ENCODE peak calls at places on chromosomes 16 and 17, in eight cellular contexts. One of them, this sample, is unnamed.
A peak's percentile ranks its signal among the peaks of the same experiment; 100 is the strongest.

GRCh38 chr17:8091033-8091687 is 3.6 kb upstream of the ALOX12B start:
- DNase-seq in sigmoid colon: no peak
- DNase-seq in K562: no peak
- DNase-seq in keratinocyte: no peak
- DNase-seq in cardiac muscle cell: peak; percentile 9
- DNase-seq in right lobe of liver: no peak
- DNase-seq in lung: no peak
- DNase-seq in colonic mucosa: no peak
- DNase-seq in this sample: no peak

GRCh38 chr16:1261131-1261917 is 5.5 kb downstream of the TPSD1 start:
- DNase-seq in sigmoid colon: no peak
- DNase-seq in K562: no peak
- DNase-seq in keratinocyte: no peak
- DNase-seq in cardiac muscle cell: no peak
- DNase-seq in right lobe of liver: no peak
- DNase-seq in lung: no peak
- DNase-seq in colonic mucosa: no peak
- DNase-seq in this sample: peak; percentile 57

GRCh38 chr17:40857535-40857934 is 9.5 kb downstream of the KRT12 start:
- DNase-seq in sigmoid colon: no peak
- DNase-seq in K562: no peak
- DNase-seq in keratinocyte: no peak
- DNase-seq in cardiac muscle cell: peak; percentile 21
- DNase-seq in right lobe of liver: no peak
- DNase-seq in lung: no peak
- DNase-seq in colonic mucosa: no peak
- DNase-seq in this sample: no peak

GRCh38 chr16:3797904-3798811 is 80.8 kb upstream of the TRAP1 start:
- DNase-seq in sigmoid colon: no peak
- DNase-seq in K562: peak; percentile 45
- DNase-seq in keratinocyte: no peak
- DNase-seq in cardiac muscle cell: no peak
- DNase-seq in right lobe of liver: no peak
- DNase-seq in lung: no peak
- DNase-seq in colonic mucosa: no peak
- DNase-seq in this sample: no peak

GRCh38 chr17:48565024-48565558 is 13.1 kb downstream of the HOXB4 start:
- DNase-seq in sigmoid colon: no peak
- DNase-seq in K562: no peak
- DNase-seq in keratinocyte: no peak
- DNase-seq in cardiac muscle cell: no peak
- DNase-seq in right lobe of liver: no peak
- DNase-seq in lung: no peak
- DNase-seq in colonic mucosa: no peak
- DNase-seq in this sample: no peak

GRCh38 chr17:72407336-72408121 is 286.7 kb downstream of the SOX9 start:
- DNase-seq in sigmoid colon: peak; percentile 80
- DNase-seq in K562: no peak
- DNase-seq in keratinocyte: no peak
- DNase-seq in cardiac muscle cell: peak; percentile 93
- DNase-seq in right lobe of liver: no peak
- DNase-seq in lung: peak; percentile 51
- DNase-seq in colonic mucosa: peak; percentile 84
- DNase-seq in this sample: no peak

GRCh38 chr16:85303354-85303883 is 191.1 kb upstream of the CIBAR2 start:
- DNase-seq in sigmoid colon: peak; percentile 81
- DNase-seq in K562: peak; percentile 92
- DNase-seq in keratinocyte: no peak
- DNase-seq in cardiac muscle cell: peak; percentile 59
- DNase-seq in right lobe of liver: peak; percentile 70
- DNase-seq in lung: peak; percentile 62
- DNase-seq in colonic mucosa: peak; percentile 63
- DNase-seq in this sample: peak; percentile 91

GRCh38 chr17:30091771-30092170 is 24.8 kb upstream of the NSRP1 start:
- DNase-seq in sigmoid colon: no peak
- DNase-seq in K562: no peak
- DNase-seq in keratinocyte: no peak
- DNase-seq in cardiac muscle cell: peak; percentile 80
- DNase-seq in right lobe of liver: no peak
- DNase-seq in lung: no peak
- DNase-seq in colonic mucosa: no peak
- DNase-seq in this sample: no peak

GRCh38 chr16:3878610-3879009 is 1.9 kb downstream of the CREBBP start:
- DNase-seq in sigmoid colon: no peak
- DNase-seq in K562: no peak
- DNase-seq in keratinocyte: no peak
- DNase-seq in cardiac muscle cell: peak; percentile 48
- DNase-seq in right lobe of liver: no peak
- DNase-seq in lung: no peak
- DNase-seq in colonic mucosa: no peak
- DNase-seq in this sample: no peak

GRCh38 chr17:61248399-61248798 is 151.2 kb upstream of the TBX2 start:
- DNase-seq in sigmoid colon: no peak
- DNase-seq in K562: no peak
- DNase-seq in keratinocyte: no peak
- DNase-seq in cardiac muscle cell: no peak
- DNase-seq in right lobe of liver: no peak
- DNase-seq in lung: no peak
- DNase-seq in colonic mucosa: peak; percentile 71
- DNase-seq in this sample: peak; percentile 65

GRCh38 chr17:68399638-68400403 is 57.5 kb downstream of the WIPI1 start:
- DNase-seq in sigmoid colon: peak; percentile 62
- DNase-seq in K562: no peak
- DNase-seq in keratinocyte: no peak
- DNase-seq in cardiac muscle cell: peak; percentile 77
- DNase-seq in right lobe of liver: no peak
- DNase-seq in lung: peak; percentile 9
- DNase-seq in colonic mucosa: peak; percentile 17
- DNase-seq in this sample: no peak

DNA sequence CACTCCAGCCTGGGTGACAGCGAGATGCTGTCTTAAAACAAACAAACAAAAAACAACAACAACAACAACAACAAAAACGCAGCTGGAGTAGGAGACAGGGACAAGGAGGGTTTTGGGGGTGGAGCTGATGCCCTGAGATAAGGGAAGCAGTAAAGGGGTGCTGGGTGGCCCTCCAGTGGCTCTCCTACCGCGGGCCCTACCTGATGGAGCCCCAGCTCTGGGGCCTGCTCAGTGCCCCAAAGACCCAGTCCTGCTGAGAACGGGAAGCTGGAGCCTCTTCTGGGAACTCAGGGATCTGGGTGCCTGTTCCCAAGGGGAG is 21.3 kb upstream of the NAGS start:
- DNase-seq in sigmoid colon: no peak
- DNase-seq in K562: peak; percentile 50
- DNase-seq in keratinocyte: no peak
- DNase-seq in cardiac muscle cell: no peak
- DNase-seq in right lobe of liver: no peak
- DNase-seq in lung: no peak
- DNase-seq in colonic mucosa: no peak
- DNase-seq in this sample: no peak
- H3K4me3 ChIP-seq in sigmoid colon: no peak overlapping the region
- H3K4me3 ChIP-seq in K562: peak overlapping the region; percentile 47
- H3K4me3 ChIP-seq in keratinocyte: no peak overlapping the region
- H3K4me3 ChIP-seq in cardiac muscle cell: no peak overlapping the region
- H3K4me3 ChIP-seq in right lobe of liver: peak overlapping the region; percentile 54
- H3K4me3 ChIP-seq in lung: no peak overlapping the region
- H3K4me3 ChIP-seq in colonic mucosa: no peak overlapping the region
- H3K4me3 ChIP-seq in this sample: no peak overlapping the region

DNA sequence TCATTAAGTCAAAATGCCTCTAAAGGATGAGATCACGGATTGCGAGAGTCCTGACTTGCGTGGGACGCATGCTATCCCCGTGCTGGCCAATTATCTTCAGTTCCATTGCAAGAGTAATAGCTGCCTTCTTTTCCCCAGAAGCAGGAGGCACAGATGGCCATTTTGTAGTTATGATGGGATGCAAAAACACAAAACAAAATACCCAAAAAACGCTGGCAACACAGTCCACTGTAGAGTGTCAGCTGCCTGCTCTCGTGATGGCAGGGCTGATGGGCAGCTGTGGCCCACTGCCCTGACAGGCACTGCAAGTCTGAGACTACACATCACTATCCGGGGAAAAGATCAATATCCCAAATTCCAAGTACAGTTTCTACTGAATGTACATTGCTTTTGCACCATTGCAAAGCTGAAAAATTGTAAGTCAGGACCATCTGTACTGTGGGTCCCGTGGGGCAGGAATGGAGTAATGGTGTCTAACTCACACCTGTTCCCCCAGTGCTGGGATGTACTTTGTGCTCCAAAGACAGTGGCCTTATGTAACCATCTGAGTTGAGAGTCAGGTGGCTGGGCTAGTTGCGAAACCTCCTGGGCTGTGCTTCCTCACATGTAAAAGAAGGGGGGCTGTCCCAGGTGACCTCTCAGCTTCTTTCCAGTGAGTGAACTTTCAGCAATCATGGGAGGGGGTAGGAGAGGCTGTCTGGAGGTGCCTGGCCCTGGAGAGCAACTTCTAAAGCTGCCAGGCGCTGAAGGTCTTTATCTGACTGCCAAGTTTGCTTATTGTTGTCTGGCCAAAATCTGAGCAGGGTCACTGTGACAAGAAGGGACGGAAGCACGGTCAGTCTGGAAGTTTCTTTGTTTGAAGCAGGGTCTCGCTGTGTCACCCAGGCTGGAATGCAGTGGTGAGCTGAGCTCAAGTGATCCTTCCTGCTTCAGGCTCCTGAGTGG is 4.7 kb downstream of the SLC47A1 start:
- DNase-seq in sigmoid colon: peak; percentile 69
- DNase-seq in K562: no peak
- DNase-seq in keratinocyte: no peak
- DNase-seq in cardiac muscle cell: no peak
- DNase-seq in right lobe of liver: peak; percentile 94
- DNase-seq in lung: peak; percentile 54
- DNase-seq in colonic mucosa: no peak
- DNase-seq in this sample: peak; percentile 21
- H3K27ac ChIP-seq in sigmoid colon: no peak overlapping the region
- H3K27ac ChIP-seq in K562: no peak overlapping the region
- H3K27ac ChIP-seq in keratinocyte: no peak overlapping the region
- H3K27ac ChIP-seq in cardiac muscle cell: peak overlapping the region; percentile 89
- H3K27ac ChIP-seq in right lobe of liver: peak overlapping the region; percentile 92
- H3K27ac ChIP-seq in lung: peak overlapping the region; percentile 8
- H3K27ac ChIP-seq in colonic mucosa: no peak overlapping the region
- H3K27ac ChIP-seq in this sample: peak overlapping the region; percentile 54

GRCh38 chr16:57750796-57751538 is 15.4 kb downstream of the KATNB1 start:
- DNase-seq in sigmoid colon: no peak
- DNase-seq in K562: no peak
- DNase-seq in keratinocyte: no peak
- DNase-seq in cardiac muscle cell: no peak
- DNase-seq in right lobe of liver: no peak
- DNase-seq in lung: no peak
- DNase-seq in colonic mucosa: no peak
- DNase-seq in this sample: no peak

GRCh38 chr16:57752581-57753447 is 17.2 kb downstream of the KATNB1 start:
- DNase-seq in sigmoid colon: no peak
- DNase-seq in K562: no peak
- DNase-seq in keratinocyte: no peak
- DNase-seq in cardiac muscle cell: no peak
- DNase-seq in right lobe of liver: no peak
- DNase-seq in lung: no peak
- DNase-seq in colonic mucosa: no peak
- DNase-seq in this sample: peak; percentile 71

GRCh38 chr16:57749872-57750452 is 14.4 kb downstream of the KATNB1 start:
- DNase-seq in sigmoid colon: no peak
- DNase-seq in K562: no peak
- DNase-seq in keratinocyte: no peak
- DNase-seq in cardiac muscle cell: no peak
- DNase-seq in right lobe of liver: no peak
- DNase-seq in lung: no peak
- DNase-seq in colonic mucosa: no peak
- DNase-seq in this sample: no peak

GRCh38 chr16:57752203-57752580 is 16.6 kb downstream of the KATNB1 start:
- DNase-seq in sigmoid colon: no peak
- DNase-seq in K562: no peak
- DNase-seq in keratinocyte: no peak
- DNase-seq in cardiac muscle cell: no peak
- DNase-seq in right lobe of liver: no peak
- DNase-seq in lung: no peak
- DNase-seq in colonic mucosa: no peak
- DNase-seq in this sample: no peak

GRCh38 chr16:57751539-57752202 is 16.1 kb downstream of the KATNB1 start:
- DNase-seq in sigmoid colon: no peak
- DNase-seq in K562: no peak
- DNase-seq in keratinocyte: no peak
- DNase-seq in cardiac muscle cell: no peak
- DNase-seq in right lobe of liver: no peak
- DNase-seq in lung: no peak
- DNase-seq in colonic mucosa: no peak
- DNase-seq in this sample: no peak
- TF ChIP-seq CTCF in sigmoid colon: no peak
- TF ChIP-seq CTCF in K562: no peak
- TF ChIP-seq CTCF in keratinocyte: no peak
- TF ChIP-seq CTCF in cardiac muscle cell: no peak
- TF ChIP-seq CTCF in right lobe of liver: no peak
- TF ChIP-seq CTCF in lung: no peak
- TF ChIP-seq CTCF in colonic mucosa: no peak
- TF ChIP-seq CTCF in this sample: no peak

GRCh38 chr16:67100569-67101300 is 9.0 kb upstream of the PHAF1 start:
- DNase-seq in sigmoid colon: no peak
- DNase-seq in K562: no peak
- DNase-seq in keratinocyte: no peak
- DNase-seq in cardiac muscle cell: peak; percentile 53
- DNase-seq in right lobe of liver: no peak
- DNase-seq in lung: no peak
- DNase-seq in colonic mucosa: no peak
- DNase-seq in this sample: no peak

GRCh38 chr16:67098599-67098998 is 11.1 kb upstream of the PHAF1 start:
- DNase-seq in sigmoid colon: no peak
- DNase-seq in K562: no peak
- DNase-seq in keratinocyte: no peak
- DNase-seq in cardiac muscle cell: no peak
- DNase-seq in right lobe of liver: no peak
- DNase-seq in lung: no peak
- DNase-seq in colonic mucosa: no peak
- DNase-seq in this sample: no peak

GRCh38 chr16:67104061-67104460 is 5.7 kb upstream of the PHAF1 start:
- DNase-seq in sigmoid colon: no peak
- DNase-seq in K562: no peak
- DNase-seq in keratinocyte: no peak
- DNase-seq in cardiac muscle cell: peak; percentile 54
- DNase-seq in right lobe of liver: no peak
- DNase-seq in lung: no peak
- DNase-seq in colonic mucosa: no peak
- DNase-seq in this sample: no peak

GRCh38 chr16:67101301-67101675 is 8.5 kb upstream of the PHAF1 start:
- DNase-seq in sigmoid colon: no peak
- DNase-seq in K562: no peak
- DNase-seq in keratinocyte: no peak
- DNase-seq in cardiac muscle cell: no peak
- DNase-seq in right lobe of liver: no peak
- DNase-seq in lung: no peak
- DNase-seq in colonic mucosa: no peak
- DNase-seq in this sample: no peak

DNA sequence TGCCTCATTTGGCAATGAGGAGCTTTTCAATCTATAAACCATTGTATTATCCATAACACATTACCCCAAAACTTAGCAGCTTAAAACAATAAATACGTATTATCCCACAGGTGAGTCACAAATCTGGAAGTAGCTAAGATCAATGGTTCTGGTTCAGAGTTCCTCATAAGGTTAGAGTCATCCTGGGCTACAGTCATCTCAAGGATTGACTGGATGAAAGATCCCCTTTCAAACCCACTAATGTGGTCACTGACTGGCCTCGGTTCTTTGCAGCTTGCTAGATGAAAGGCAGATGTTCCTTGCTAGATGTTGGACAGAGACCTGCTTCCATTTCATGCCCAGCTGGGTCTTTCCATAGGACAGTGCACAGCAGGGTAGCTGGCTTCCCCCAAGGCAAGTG is 8.1 kb upstream of the PHAF1 start:
- DNase-seq in sigmoid colon: no peak
- DNase-seq in K562: no peak
- DNase-seq in keratinocyte: no peak
- DNase-seq in cardiac muscle cell: no peak
- DNase-seq in right lobe of liver: no peak
- DNase-seq in lung: no peak
- DNase-seq in colonic mucosa: no peak
- DNase-seq in this sample: no peak
- H3K4me3 ChIP-seq in sigmoid colon: no peak overlapping the region
- H3K4me3 ChIP-seq in K562: no peak overlapping the region
- H3K4me3 ChIP-seq in keratinocyte: no peak overlapping the region
- H3K4me3 ChIP-seq in cardiac muscle cell: no peak overlapping the region
- H3K4me3 ChIP-seq in right lobe of liver: no peak overlapping the region
- H3K4me3 ChIP-seq in lung: no peak overlapping the region
- H3K4me3 ChIP-seq in colonic mucosa: no peak overlapping the region
- H3K4me3 ChIP-seq in this sample: no peak overlapping the region